ENCODE peak calls at places on chromosome 12, in eight cellular contexts. C, H, Z, W, Y, F, B and X are unnamed samples.

GRCh38 chr12:67648306-67649164 is at the start of gene DYRK2:
- DNase-seq in C (no peak), H (no peak), Z (peak; percentile 44), W (peak; percentile 78), Y (peak; percentile 56), F (peak; percentile 53), B (peak; percentile 63), X (no peak)

GRCh38 chr12:54958048-54958658 is 26.4 kb downstream of the TESPA1 start:
- DNase-seq in C (peak; percentile 44), H (no peak), Z (peak; percentile 35), W (peak; percentile 50), Y (peak; percentile 59), F (no peak), B (peak; percentile 54), X (no peak)

GRCh38 chr12:16844875-16845274 is 238.9 kb upstream of the LMO3 start:
- DNase-seq in C (no peak), H (no peak), Z (no peak), W (no peak), Y (no peak), F (no peak), B (peak; percentile 38), X (no peak)

GRCh38 chr12:58532855-58533608 is 387.3 kb downstream of the LRIG3 start:
- DNase-seq in C (no peak), H (no peak), Z (no peak), W (no peak), Y (no peak), F (no peak), B (no peak), X (no peak)

GRCh38 chr12:49967042-49967776 is 5.5 kb downstream of the AQP5 start:
- DNase-seq in C (peak; percentile 15), H (peak; percentile 56), Z (peak; percentile 47), W (peak; percentile 89), Y (peak; percentile 69), F (peak; percentile 80), B (peak; percentile 82), X (peak; percentile 69)

GRCh38 chr12:88960213-88960878 is 380.1 kb upstream of the KITLG start:
- DNase-seq in C (no peak), H (no peak), Z (no peak), W (no peak), Y (no peak), F (no peak), B (no peak), X (no peak)

GRCh38 chr12:26044007-26044394 is 80.8 kb downstream of the BHLHE41 start:
- DNase-seq in C (no peak), H (no peak), Z (no peak), W (no peak), Y (no peak), F (no peak), B (no peak), X (no peak)

GRCh38 chr12:132806857-132807256 is 21.8 kb downstream of the GOLGA3 start:
- DNase-seq in C (no peak), H (no peak), Z (no peak), W (no peak), Y (no peak), F (no peak), B (no peak), X (no peak)

GRCh38 chr12:14803830-14804160 is 325 bp downstream of the C12orf60 start:
- DNase-seq in C (no peak), H (no peak), Z (no peak), W (peak; percentile 60), Y (no peak), F (no peak), B (no peak), X (no peak)

GRCh38 chr12:23503544-23503943 is 445.9 kb downstream of the SOX5 start:
- DNase-seq in C (no peak), H (no peak), Z (no peak), W (no peak), Y (no peak), F (no peak), B (no peak), X (no peak)

GRCh38 chr12:95085612-95086011 is 12.2 kb upstream of the NR2C1 start:
- DNase-seq in C (no peak), H (no peak), Z (no peak), W (no peak), Y (no peak), F (no peak), B (no peak), X (no peak)

GRCh38 chr12:107325075-107325474 is 231.7 kb upstream of the CRY1 start:
- DNase-seq in C (no peak), H (no peak), Z (no peak), W (no peak), Y (no peak), F (no peak), B (no peak), X (no peak)